ENCODE peak calls at places on chromosomes 16 and 17, in eight cellular contexts. One of them, this sample, is unnamed.
A peak's percentile ranks its signal among the peaks of the same experiment; 100 is the strongest.

GRCh38 chr16:47045023-47045422 is 71.5 kb upstream of the DNAJA2 start:
- DNase-seq in BJ: no peak
- DNase-seq in smooth muscle cell of the brain vasculature: no peak
- DNase-seq in kidney epithelial cell: no peak
- DNase-seq in glutamatergic neuron: no peak
- DNase-seq in left ventricle myocardium inferior: no peak
- DNase-seq in mesothelial cell of epicardium: no peak
- DNase-seq in skeletal muscle cell: no peak
- DNase-seq in this sample: no peak

GRCh38 chr17:82599674-82600661 is 48.3 kb downstream of the WDR45B start:
- DNase-seq in BJ: no peak
- DNase-seq in smooth muscle cell of the brain vasculature: no peak
- DNase-seq in kidney epithelial cell: no peak
- DNase-seq in glutamatergic neuron: no peak
- DNase-seq in left ventricle myocardium inferior: no peak
- DNase-seq in mesothelial cell of epicardium: no peak
- DNase-seq in skeletal muscle cell: no peak
- DNase-seq in this sample: no peak

GRCh38 chr17:27466748-27467375 is 10.6 kb downstream of the KSR1 start:
- DNase-seq in BJ: no peak
- DNase-seq in smooth muscle cell of the brain vasculature: no peak
- DNase-seq in kidney epithelial cell: no peak
- DNase-seq in glutamatergic neuron: no peak
- DNase-seq in left ventricle myocardium inferior: no peak
- DNase-seq in mesothelial cell of epicardium: no peak
- DNase-seq in skeletal muscle cell: no peak
- DNase-seq in this sample: no peak

GRCh38 chr16:82050909-82051357 is 15.9 kb downstream of the HSD17B2 start:
- DNase-seq in BJ: no peak
- DNase-seq in smooth muscle cell of the brain vasculature: no peak
- DNase-seq in kidney epithelial cell: no peak
- DNase-seq in glutamatergic neuron: no peak
- DNase-seq in left ventricle myocardium inferior: no peak
- DNase-seq in mesothelial cell of epicardium: no peak
- DNase-seq in skeletal muscle cell: no peak
- DNase-seq in this sample: no peak

GRCh38 chr17:74287203-74287602 is 13.2 kb downstream of the DNAI2 start:
- DNase-seq in BJ: no peak
- DNase-seq in smooth muscle cell of the brain vasculature: no peak
- DNase-seq in kidney epithelial cell: no peak
- DNase-seq in glutamatergic neuron: no peak
- DNase-seq in left ventricle myocardium inferior: no peak
- DNase-seq in mesothelial cell of epicardium: no peak
- DNase-seq in skeletal muscle cell: no peak
- DNase-seq in this sample: no peak

GRCh38 chr17:73683788-73684582 is 39.7 kb upstream of the SDK2 start:
- DNase-seq in BJ: no peak
- DNase-seq in smooth muscle cell of the brain vasculature: no peak
- DNase-seq in kidney epithelial cell: no peak
- DNase-seq in glutamatergic neuron: no peak
- DNase-seq in left ventricle myocardium inferior: no peak
- DNase-seq in mesothelial cell of epicardium: no peak
- DNase-seq in skeletal muscle cell: no peak
- DNase-seq in this sample: no peak

GRCh38 chr17:44988256-44988942 is 20.3 kb upstream of the C1QL1 start:
- DNase-seq in BJ: no peak
- DNase-seq in smooth muscle cell of the brain vasculature: no peak
- DNase-seq in kidney epithelial cell: no peak
- DNase-seq in glutamatergic neuron: peak; percentile 86
- DNase-seq in left ventricle myocardium inferior: no peak
- DNase-seq in mesothelial cell of epicardium: no peak
- DNase-seq in skeletal muscle cell: no peak
- DNase-seq in this sample: no peak

GRCh38 chr17:41527076-41528023 is 758 bp downstream of the KRT19 start:
- DNase-seq in BJ: no peak
- DNase-seq in smooth muscle cell of the brain vasculature: no peak
- DNase-seq in kidney epithelial cell: no peak
- DNase-seq in glutamatergic neuron: no peak
- DNase-seq in left ventricle myocardium inferior: no peak
- DNase-seq in mesothelial cell of epicardium: no peak
- DNase-seq in skeletal muscle cell: no peak
- DNase-seq in this sample: no peak

GRCh38 chr17:6818938-6819337 is 12.6 kb downstream of the TEKT1 start:
- DNase-seq in BJ: no peak
- DNase-seq in smooth muscle cell of the brain vasculature: no peak
- DNase-seq in kidney epithelial cell: no peak
- DNase-seq in glutamatergic neuron: no peak
- DNase-seq in left ventricle myocardium inferior: no peak
- DNase-seq in mesothelial cell of epicardium: no peak
- DNase-seq in skeletal muscle cell: no peak
- DNase-seq in this sample: no peak

GRCh38 chr17:80605326-80606066 is 60.9 kb downstream of the RPTOR start:
- DNase-seq in BJ: no peak
- DNase-seq in smooth muscle cell of the brain vasculature: no peak
- DNase-seq in kidney epithelial cell: peak; percentile 31
- DNase-seq in glutamatergic neuron: no peak
- DNase-seq in left ventricle myocardium inferior: no peak
- DNase-seq in mesothelial cell of epicardium: no peak
- DNase-seq in skeletal muscle cell: no peak
- DNase-seq in this sample: no peak

GRCh38 chr17:57916925-57917858 is 38.0 kb downstream of the CUEDC1 start:
- DNase-seq in BJ: no peak
- DNase-seq in smooth muscle cell of the brain vasculature: no peak
- DNase-seq in kidney epithelial cell: no peak
- DNase-seq in glutamatergic neuron: no peak
- DNase-seq in left ventricle myocardium inferior: peak; percentile 60
- DNase-seq in mesothelial cell of epicardium: no peak
- DNase-seq in skeletal muscle cell: no peak
- DNase-seq in this sample: no peak

GRCh38 chr17:41464682-41465081 is 2.5 kb downstream of the KRT32 start:
- DNase-seq in BJ: peak; percentile 88
- DNase-seq in smooth muscle cell of the brain vasculature: no peak
- DNase-seq in kidney epithelial cell: peak; percentile 81
- DNase-seq in glutamatergic neuron: no peak
- DNase-seq in left ventricle myocardium inferior: peak; percentile 42
- DNase-seq in mesothelial cell of epicardium: no peak
- DNase-seq in skeletal muscle cell: peak; percentile 51
- DNase-seq in this sample: peak; percentile 95

GRCh38 chr17:48547839-48548686 is 3.2 kb upstream of the HOXB2 start:
- DNase-seq in BJ: no peak
- DNase-seq in smooth muscle cell of the brain vasculature: no peak
- DNase-seq in kidney epithelial cell: no peak
- DNase-seq in glutamatergic neuron: no peak
- DNase-seq in left ventricle myocardium inferior: no peak
- DNase-seq in mesothelial cell of epicardium: no peak
- DNase-seq in skeletal muscle cell: no peak
- DNase-seq in this sample: no peak

GRCh38 chr16:57844416-57845030 is 42.2 kb upstream of the KIFC3 start:
- DNase-seq in BJ: no peak
- DNase-seq in smooth muscle cell of the brain vasculature: no peak
- DNase-seq in kidney epithelial cell: no peak
- DNase-seq in glutamatergic neuron: no peak
- DNase-seq in left ventricle myocardium inferior: no peak
- DNase-seq in mesothelial cell of epicardium: no peak
- DNase-seq in skeletal muscle cell: no peak
- DNase-seq in this sample: no peak

GRCh38 chr16:31451681-31452351 is 7.5 kb upstream of the ARMC5 start:
- DNase-seq in BJ: no peak
- DNase-seq in smooth muscle cell of the brain vasculature: no peak
- DNase-seq in kidney epithelial cell: no peak
- DNase-seq in glutamatergic neuron: peak; percentile 68
- DNase-seq in left ventricle myocardium inferior: peak; percentile 46
- DNase-seq in mesothelial cell of epicardium: peak; percentile 62
- DNase-seq in skeletal muscle cell: no peak
- DNase-seq in this sample: no peak

GRCh38 chr17:2521257-2521656 is 9.6 kb upstream of the METTL16 start:
- DNase-seq in BJ: no peak
- DNase-seq in smooth muscle cell of the brain vasculature: no peak
- DNase-seq in kidney epithelial cell: no peak
- DNase-seq in glutamatergic neuron: no peak
- DNase-seq in left ventricle myocardium inferior: no peak
- DNase-seq in mesothelial cell of epicardium: no peak
- DNase-seq in skeletal muscle cell: no peak
- DNase-seq in this sample: no peak

GRCh38 chr16:75377971-75378386 is 55.3 kb downstream of the CFDP1 start:
- DNase-seq in BJ: peak; percentile 98
- DNase-seq in smooth muscle cell of the brain vasculature: peak; percentile 98
- DNase-seq in kidney epithelial cell: peak; percentile 96
- DNase-seq in glutamatergic neuron: no peak
- DNase-seq in left ventricle myocardium inferior: no peak
- DNase-seq in mesothelial cell of epicardium: no peak
- DNase-seq in skeletal muscle cell: peak; percentile 94
- DNase-seq in this sample: peak; percentile 95

GRCh38 chr17:5226940-5227878 is 7.5 kb downstream of the SCIMP start:
- DNase-seq in BJ: no peak
- DNase-seq in smooth muscle cell of the brain vasculature: no peak
- DNase-seq in kidney epithelial cell: no peak
- DNase-seq in glutamatergic neuron: no peak
- DNase-seq in left ventricle myocardium inferior: no peak
- DNase-seq in mesothelial cell of epicardium: no peak
- DNase-seq in skeletal muscle cell: no peak
- DNase-seq in this sample: no peak

GRCh38 chr16:48583075-48584065 is 26.6 kb downstream of the N4BP1 start:
- DNase-seq in BJ: peak; percentile 50
- DNase-seq in smooth muscle cell of the brain vasculature: no peak
- DNase-seq in kidney epithelial cell: no peak
- DNase-seq in glutamatergic neuron: no peak
- DNase-seq in left ventricle myocardium inferior: no peak
- DNase-seq in mesothelial cell of epicardium: no peak
- DNase-seq in skeletal muscle cell: no peak
- DNase-seq in this sample: peak; percentile 36

GRCh38 chr16:79099701-79100100 is 500.8 kb downstream of the MAF start:
- DNase-seq in BJ: no peak
- DNase-seq in smooth muscle cell of the brain vasculature: no peak
- DNase-seq in kidney epithelial cell: no peak
- DNase-seq in glutamatergic neuron: no peak
- DNase-seq in left ventricle myocardium inferior: no peak
- DNase-seq in mesothelial cell of epicardium: no peak
- DNase-seq in skeletal muscle cell: no peak
- DNase-seq in this sample: no peak

GRCh38 chr16:24279982-24280381 is 23.8 kb downstream of the CACNG3 start:
- DNase-seq in BJ: no peak
- DNase-seq in smooth muscle cell of the brain vasculature: no peak
- DNase-seq in kidney epithelial cell: no peak
- DNase-seq in glutamatergic neuron: no peak
- DNase-seq in left ventricle myocardium inferior: no peak
- DNase-seq in mesothelial cell of epicardium: no peak
- DNase-seq in skeletal muscle cell: no peak
- DNase-seq in this sample: no peak

GRCh38 chr17:40458001-40458791 is 14.9 kb downstream of the IGFBP4 start:
- DNase-seq in BJ: peak; percentile 79
- DNase-seq in smooth muscle cell of the brain vasculature: no peak
- DNase-seq in kidney epithelial cell: peak; percentile 42
- DNase-seq in glutamatergic neuron: peak; percentile 58
- DNase-seq in left ventricle myocardium inferior: no peak
- DNase-seq in mesothelial cell of epicardium: peak; percentile 64
- DNase-seq in skeletal muscle cell: no peak
- DNase-seq in this sample: peak; percentile 74

GRCh38 chr17:13352747-13353415 is 248.8 kb downstream of the HS3ST3A1 start:
- DNase-seq in BJ: no peak
- DNase-seq in smooth muscle cell of the brain vasculature: no peak
- DNase-seq in kidney epithelial cell: no peak
- DNase-seq in glutamatergic neuron: no peak
- DNase-seq in left ventricle myocardium inferior: no peak
- DNase-seq in mesothelial cell of epicardium: no peak
- DNase-seq in skeletal muscle cell: no peak
- DNase-seq in this sample: no peak

GRCh38 chr17:16371742-16372141 is 9.1 kb upstream of the UBB start:
- DNase-seq in BJ: no peak
- DNase-seq in smooth muscle cell of the brain vasculature: no peak
- DNase-seq in kidney epithelial cell: no peak
- DNase-seq in glutamatergic neuron: no peak
- DNase-seq in left ventricle myocardium inferior: no peak
- DNase-seq in mesothelial cell of epicardium: no peak
- DNase-seq in skeletal muscle cell: peak; percentile 77
- DNase-seq in this sample: peak; percentile 30

This sample was measured in GM04504.